ENCODE peak calls at places on chromosomes 4 and X, in five cellular contexts. W, I, Q, Y and S are unnamed samples.
A peak's percentile ranks its signal among the peaks of the same experiment; 100 is the strongest.

GRCh38 chr4:185840953-185841352 is 29.0 kb upstream of the SORBS2 start:
- DNase-seq in W (no peak), I (peak; percentile 42), Q (no peak), Y (no peak), S (no peak)

GRCh38 chr4:1594871-1595788 is 89.0 kb downstream of the FAM53A start:
- DNase-seq in W (no peak), I (no peak), Q (no peak), Y (no peak), S (no peak)

GRCh38 chr4:113212613-113213012 is 163.2 kb downstream of the ANK2 start:
- DNase-seq in W (no peak), I (no peak), Q (no peak), Y (no peak), S (no peak)

GRCh38 chrX:78659955-78660354 is 827 bp upstream of the RTL3 start:
- DNase-seq in W (no peak), I (no peak), Q (no peak), Y (no peak), S (no peak)

GRCh38 chr4:82820689-82821088 is 22.1 kb upstream of the SCD5 start:
- DNase-seq in W (peak; percentile 42), I (no peak), Q (no peak), Y (no peak), S (no peak)

GRCh38 chrX:145923376-145923775 is 105.7 kb downstream of the SLITRK2 start:
- DNase-seq in W (no peak), I (no peak), Q (no peak), Y (no peak), S (no peak)

GRCh38 chr4:111066447-111066846 is 443.6 kb upstream of the PITX2 start:
- DNase-seq in W (peak; percentile 73), I (peak; percentile 17), Q (no peak), Y (no peak), S (no peak)

GRCh38 chr4:40842318-40842717 is 92.6 kb downstream of the NSUN7 start:
- DNase-seq in W (no peak), I (no peak), Q (no peak), Y (no peak), S (no peak)

GRCh38 chrX:2184089-2184488 is 316.7 kb downstream of the DHRSX start:
- DNase-seq in W (no peak), I (no peak), Q (no peak), Y (no peak), S (no peak)

GRCh38 chrX:2188316-2188715 is 312.5 kb downstream of the DHRSX start:
- DNase-seq in W (no peak), I (peak; percentile 5), Q (no peak), Y (no peak), S (no peak)

GRCh38 chrX:2187352-2188115 is 313.2 kb downstream of the DHRSX start:
- DNase-seq in W (no peak), I (no peak), Q (no peak), Y (no peak), S (no peak)

GRCh38 chrX:2183193-2183725 is 317.5 kb downstream of the DHRSX start:
- DNase-seq in W (no peak), I (no peak), Q (no peak), Y (no peak), S (no peak)

DNA sequence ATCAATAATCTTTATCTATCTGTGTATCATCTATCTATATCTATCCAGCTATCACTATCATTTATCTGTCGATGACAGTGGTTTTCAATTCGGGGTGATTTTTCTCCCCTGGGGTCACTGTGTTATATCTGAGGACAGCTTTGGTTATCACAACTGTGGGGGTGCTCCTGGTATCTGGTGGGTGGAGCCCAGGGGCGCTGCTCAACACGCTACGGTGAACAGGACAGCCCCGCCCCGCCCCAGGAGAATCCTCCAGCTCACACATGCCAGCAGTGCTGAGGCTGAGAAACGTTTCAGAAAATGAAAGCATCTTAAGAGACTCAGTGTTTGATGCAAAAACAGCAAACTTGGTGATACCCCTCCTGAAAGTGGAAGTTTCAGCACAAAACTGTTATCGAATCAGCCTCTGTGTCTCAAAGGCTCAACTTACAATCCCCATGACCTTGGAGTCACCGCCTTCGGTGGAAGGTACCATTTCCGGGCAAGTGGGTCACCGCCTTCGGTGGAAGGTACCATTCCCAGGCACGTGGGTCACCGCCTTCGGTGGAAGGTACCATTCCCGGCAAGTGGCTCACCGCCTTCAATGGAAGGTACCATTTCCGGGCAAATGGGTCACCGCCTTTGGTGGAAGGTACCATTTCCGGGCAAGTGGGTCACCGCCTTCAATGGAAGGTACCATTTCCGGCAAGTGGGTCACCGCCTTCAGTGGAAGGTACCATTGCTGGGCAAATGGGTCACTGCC is 315.3 kb downstream of the DHRSX start:
- DNase-seq in W (no peak), I (no peak), Q (no peak), Y (no peak), S (no peak)
- H3K4me3 ChIP-seq in W (no peak overlapping the region), I (no peak overlapping the region), Q (no peak overlapping the region), Y (no peak overlapping the region), S (no peak overlapping the region)

GRCh38 chrX:103533428-103534216 is 14.3 kb upstream of the RAB40A start:
- DNase-seq in W (peak; percentile 51), I (peak; percentile 81), Q (peak; percentile 43), Y (peak; percentile 82), S (peak; percentile 72)
- H3K4me3 ChIP-seq in W (peak overlapping the region; percentile 62), I (peak overlapping the region; percentile 23), Q (peak overlapping the region; percentile 69), Y (peak overlapping the region; percentile 32), S (peak overlapping the region; percentile 11)

GRCh38 chr4:159267023-159267939 is 164.4 kb downstream of the RAPGEF2 start:
- DNase-seq in W (peak; percentile 36), I (peak; percentile 43), Q (no peak), Y (no peak), S (no peak)
- H3K4me3 ChIP-seq in W (peak overlapping the region; percentile 58), I (peak overlapping the region; percentile 9), Q (peak overlapping the region; percentile 54), Y (no peak overlapping the region), S (no peak overlapping the region)

DNA sequence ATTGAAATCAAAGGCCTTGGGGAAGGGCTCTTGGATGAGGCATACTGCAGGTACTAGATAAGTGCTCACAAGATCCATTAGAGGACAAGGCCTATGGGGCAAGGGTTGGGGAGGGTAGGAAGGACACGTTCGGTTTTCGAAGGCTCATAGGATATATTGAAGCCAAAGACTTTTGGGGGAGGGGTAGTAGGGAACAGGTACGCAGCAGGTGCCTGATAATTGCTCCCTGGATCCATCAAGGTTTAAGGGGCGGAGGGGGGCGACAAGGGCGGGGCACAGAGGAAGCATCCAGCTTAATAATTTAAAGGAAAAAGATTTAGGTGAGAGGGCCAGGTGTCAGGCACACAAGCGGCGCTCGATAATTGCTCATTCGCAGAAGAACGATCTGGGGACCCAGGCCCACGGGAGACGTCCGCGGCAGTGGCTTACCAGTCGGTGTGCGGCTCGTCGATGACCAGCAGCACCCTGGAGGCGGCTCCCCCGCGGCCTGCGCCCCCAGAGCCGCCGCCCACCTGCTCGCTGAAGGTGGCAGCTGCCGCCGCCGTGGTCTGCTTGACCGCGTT is 653 bp downstream of the SYN1 start:
- DNase-seq in W (no peak), I (no peak), Q (no peak), Y (no peak), S (no peak)
- H3K4me3 ChIP-seq in W (peak overlapping the region; percentile 55), I (no peak overlapping the region), Q (peak overlapping the region; percentile 62), Y (no peak overlapping the region), S (no peak overlapping the region)